ENCODE peak calls at places on chromosomes 2 and 18, in eight cellular contexts. One of them, this sample, is unnamed.

GRCh38 chr2:40041983-40042382 is 262.9 kb upstream of the THUMPD2 start:
- DNase-seq in CD8-positive, alpha-beta memory T cell: no peak
- DNase-seq in naive thymus-derived CD8-positive, alpha-beta T cell: no peak
- DNase-seq in fibroblast of the conjunctiva: peak
- DNase-seq in fibroblast of the aortic adventitia: peak
- DNase-seq in activated B cell treated with CpG ODN at 0.5 μM for 24 hours: no peak
- DNase-seq in HCT116: no peak
- DNase-seq in CD4-positive, alpha-beta T cell: no peak
- DNase-seq in this sample: peak

GRCh38 chr18:63322908-63323634 is 3.5 kb upstream of the BCL2 start:
- DNase-seq in CD8-positive, alpha-beta memory T cell: peak
- DNase-seq in naive thymus-derived CD8-positive, alpha-beta T cell: peak
- DNase-seq in fibroblast of the conjunctiva: peak
- DNase-seq in fibroblast of the aortic adventitia: peak
- DNase-seq in activated B cell treated with CpG ODN at 0.5 μM for 24 hours: no peak
- DNase-seq in HCT116: peak
- DNase-seq in CD4-positive, alpha-beta T cell: peak
- DNase-seq in this sample: peak

GRCh38 chr18:58929206-58929605 is 64.5 kb downstream of the ZNF532 start:
- DNase-seq in CD8-positive, alpha-beta memory T cell: no peak
- DNase-seq in naive thymus-derived CD8-positive, alpha-beta T cell: no peak
- DNase-seq in fibroblast of the conjunctiva: no peak
- DNase-seq in fibroblast of the aortic adventitia: no peak
- DNase-seq in activated B cell treated with CpG ODN at 0.5 μM for 24 hours: no peak
- DNase-seq in HCT116: no peak
- DNase-seq in CD4-positive, alpha-beta T cell: no peak
- DNase-seq in this sample: no peak

GRCh38 chr2:196758474-196759377 is 40.8 kb downstream of the GTF3C3 start:
- DNase-seq in CD8-positive, alpha-beta memory T cell: no peak
- DNase-seq in naive thymus-derived CD8-positive, alpha-beta T cell: no peak
- DNase-seq in fibroblast of the conjunctiva: peak
- DNase-seq in fibroblast of the aortic adventitia: peak
- DNase-seq in activated B cell treated with CpG ODN at 0.5 μM for 24 hours: no peak
- DNase-seq in HCT116: no peak
- DNase-seq in CD4-positive, alpha-beta T cell: no peak
- DNase-seq in this sample: peak

GRCh38 chr2:205321240-205321639 is 361.1 kb upstream of the NRP2 start:
- DNase-seq in CD8-positive, alpha-beta memory T cell: no peak
- DNase-seq in naive thymus-derived CD8-positive, alpha-beta T cell: no peak
- DNase-seq in fibroblast of the conjunctiva: no peak
- DNase-seq in fibroblast of the aortic adventitia: peak
- DNase-seq in activated B cell treated with CpG ODN at 0.5 μM for 24 hours: no peak
- DNase-seq in HCT116: no peak
- DNase-seq in CD4-positive, alpha-beta T cell: no peak
- DNase-seq in this sample: peak

GRCh38 chr2:133819906-133820305 is 251.6 kb upstream of the NCKAP5 start:
- DNase-seq in CD8-positive, alpha-beta memory T cell: no peak
- DNase-seq in naive thymus-derived CD8-positive, alpha-beta T cell: no peak
- DNase-seq in fibroblast of the conjunctiva: no peak
- DNase-seq in fibroblast of the aortic adventitia: peak
- DNase-seq in activated B cell treated with CpG ODN at 0.5 μM for 24 hours: no peak
- DNase-seq in HCT116: no peak
- DNase-seq in CD4-positive, alpha-beta T cell: no peak
- DNase-seq in this sample: no peak

GRCh38 chr2:147715807-147716206 is 129.0 kb upstream of the ACVR2A start:
- DNase-seq in CD8-positive, alpha-beta memory T cell: no peak
- DNase-seq in naive thymus-derived CD8-positive, alpha-beta T cell: no peak
- DNase-seq in fibroblast of the conjunctiva: no peak
- DNase-seq in fibroblast of the aortic adventitia: peak
- DNase-seq in activated B cell treated with CpG ODN at 0.5 μM for 24 hours: no peak
- DNase-seq in HCT116: no peak
- DNase-seq in CD4-positive, alpha-beta T cell: no peak
- DNase-seq in this sample: peak

GRCh38 chr2:218387369-218388194 is 5.5 kb downstream of the SLC11A1 start:
- DNase-seq in CD8-positive, alpha-beta memory T cell: no peak
- DNase-seq in naive thymus-derived CD8-positive, alpha-beta T cell: no peak
- DNase-seq in fibroblast of the conjunctiva: no peak
- DNase-seq in fibroblast of the aortic adventitia: peak
- DNase-seq in activated B cell treated with CpG ODN at 0.5 μM for 24 hours: no peak
- DNase-seq in HCT116: no peak
- DNase-seq in CD4-positive, alpha-beta T cell: no peak
- DNase-seq in this sample: peak

GRCh38 chr18:23493654-23494053 is 9.7 kb upstream of the RMC1 start:
- DNase-seq in CD8-positive, alpha-beta memory T cell: no peak
- DNase-seq in naive thymus-derived CD8-positive, alpha-beta T cell: no peak
- DNase-seq in fibroblast of the conjunctiva: no peak
- DNase-seq in fibroblast of the aortic adventitia: no peak
- DNase-seq in activated B cell treated with CpG ODN at 0.5 μM for 24 hours: no peak
- DNase-seq in HCT116: no peak
- DNase-seq in CD4-positive, alpha-beta T cell: no peak
- DNase-seq in this sample: no peak

GRCh38 chr2:17830053-17831034 is 14.1 kb downstream of the MSGN1 start:
- DNase-seq in CD8-positive, alpha-beta memory T cell: no peak
- DNase-seq in naive thymus-derived CD8-positive, alpha-beta T cell: no peak
- DNase-seq in fibroblast of the conjunctiva: peak
- DNase-seq in fibroblast of the aortic adventitia: peak
- DNase-seq in activated B cell treated with CpG ODN at 0.5 μM for 24 hours: peak
- DNase-seq in HCT116: peak
- DNase-seq in CD4-positive, alpha-beta T cell: peak
- DNase-seq in this sample: peak

GRCh38 chr2:7014201-7014640 is 97.0 kb downstream of the RNF144A start:
- DNase-seq in CD8-positive, alpha-beta memory T cell: peak
- DNase-seq in naive thymus-derived CD8-positive, alpha-beta T cell: no peak
- DNase-seq in fibroblast of the conjunctiva: no peak
- DNase-seq in fibroblast of the aortic adventitia: peak
- DNase-seq in activated B cell treated with CpG ODN at 0.5 μM for 24 hours: no peak
- DNase-seq in HCT116: peak
- DNase-seq in CD4-positive, alpha-beta T cell: peak
- DNase-seq in this sample: peak

GRCh38 chr2:205800804-205801203 is 118.5 kb downstream of the NRP2 start:
- DNase-seq in CD8-positive, alpha-beta memory T cell: no peak
- DNase-seq in naive thymus-derived CD8-positive, alpha-beta T cell: no peak
- DNase-seq in fibroblast of the conjunctiva: peak
- DNase-seq in fibroblast of the aortic adventitia: peak
- DNase-seq in activated B cell treated with CpG ODN at 0.5 μM for 24 hours: no peak
- DNase-seq in HCT116: no peak
- DNase-seq in CD4-positive, alpha-beta T cell: no peak
- DNase-seq in this sample: peak

GRCh38 chr18:55179460-55180195 is 220.4 kb upstream of the CCDC68 start:
- DNase-seq in CD8-positive, alpha-beta memory T cell: no peak
- DNase-seq in naive thymus-derived CD8-positive, alpha-beta T cell: no peak
- DNase-seq in fibroblast of the conjunctiva: peak
- DNase-seq in fibroblast of the aortic adventitia: peak
- DNase-seq in activated B cell treated with CpG ODN at 0.5 μM for 24 hours: no peak
- DNase-seq in HCT116: no peak
- DNase-seq in CD4-positive, alpha-beta T cell: no peak
- DNase-seq in this sample: peak

GRCh38 chr2:3611136-3611535 is 16.2 kb downstream of the COLEC11 start:
- DNase-seq in CD8-positive, alpha-beta memory T cell: no peak
- DNase-seq in naive thymus-derived CD8-positive, alpha-beta T cell: no peak
- DNase-seq in fibroblast of the conjunctiva: no peak
- DNase-seq in fibroblast of the aortic adventitia: no peak
- DNase-seq in activated B cell treated with CpG ODN at 0.5 μM for 24 hours: no peak
- DNase-seq in HCT116: no peak
- DNase-seq in CD4-positive, alpha-beta T cell: no peak
- DNase-seq in this sample: no peak

GRCh38 chr2:237591379-237591881 is 896 bp upstream of the RAB17 start:
- DNase-seq in CD8-positive, alpha-beta memory T cell: no peak
- DNase-seq in naive thymus-derived CD8-positive, alpha-beta T cell: no peak
- DNase-seq in fibroblast of the conjunctiva: no peak
- DNase-seq in fibroblast of the aortic adventitia: no peak
- DNase-seq in activated B cell treated with CpG ODN at 0.5 μM for 24 hours: no peak
- DNase-seq in HCT116: peak
- DNase-seq in CD4-positive, alpha-beta T cell: no peak
- DNase-seq in this sample: no peak

GRCh38 chr2:238914648-238915015 is 66.7 kb downstream of the TWIST2 start:
- DNase-seq in CD8-positive, alpha-beta memory T cell: no peak
- DNase-seq in naive thymus-derived CD8-positive, alpha-beta T cell: no peak
- DNase-seq in fibroblast of the conjunctiva: no peak
- DNase-seq in fibroblast of the aortic adventitia: peak
- DNase-seq in activated B cell treated with CpG ODN at 0.5 μM for 24 hours: no peak
- DNase-seq in HCT116: no peak
- DNase-seq in CD4-positive, alpha-beta T cell: no peak
- DNase-seq in this sample: peak

GRCh38 chr2:127146071-127146725 is 39.2 kb upstream of the BIN1 start:
- DNase-seq in CD8-positive, alpha-beta memory T cell: no peak
- DNase-seq in naive thymus-derived CD8-positive, alpha-beta T cell: no peak
- DNase-seq in fibroblast of the conjunctiva: no peak
- DNase-seq in fibroblast of the aortic adventitia: no peak
- DNase-seq in activated B cell treated with CpG ODN at 0.5 μM for 24 hours: no peak
- DNase-seq in HCT116: no peak
- DNase-seq in CD4-positive, alpha-beta T cell: no peak
- DNase-seq in this sample: no peak

GRCh38 chr2:70947556-70948184 is 12.0 kb downstream of the ATP6V1B1 start:
- DNase-seq in CD8-positive, alpha-beta memory T cell: no peak
- DNase-seq in naive thymus-derived CD8-positive, alpha-beta T cell: no peak
- DNase-seq in fibroblast of the conjunctiva: no peak
- DNase-seq in fibroblast of the aortic adventitia: peak
- DNase-seq in activated B cell treated with CpG ODN at 0.5 μM for 24 hours: no peak
- DNase-seq in HCT116: peak
- DNase-seq in CD4-positive, alpha-beta T cell: no peak
- DNase-seq in this sample: peak

GRCh38 chr18:36419913-36420531 is 122.5 kb downstream of the FHOD3 start:
- DNase-seq in CD8-positive, alpha-beta memory T cell: no peak
- DNase-seq in naive thymus-derived CD8-positive, alpha-beta T cell: no peak
- DNase-seq in fibroblast of the conjunctiva: no peak
- DNase-seq in fibroblast of the aortic adventitia: peak
- DNase-seq in activated B cell treated with CpG ODN at 0.5 μM for 24 hours: no peak
- DNase-seq in HCT116: peak
- DNase-seq in CD4-positive, alpha-beta T cell: no peak
- DNase-seq in this sample: peak

GRCh38 chr2:176188969-176189665 is 649 bp downstream of the HOXD1 start:
- DNase-seq in CD8-positive, alpha-beta memory T cell: no peak
- DNase-seq in naive thymus-derived CD8-positive, alpha-beta T cell: no peak
- DNase-seq in fibroblast of the conjunctiva: no peak
- DNase-seq in fibroblast of the aortic adventitia: no peak
- DNase-seq in activated B cell treated with CpG ODN at 0.5 μM for 24 hours: no peak
- DNase-seq in HCT116: no peak
- DNase-seq in CD4-positive, alpha-beta T cell: no peak
- DNase-seq in this sample: no peak

GRCh38 chr2:239150125-239151011 is 250.5 kb downstream of the HDAC4 start:
- DNase-seq in CD8-positive, alpha-beta memory T cell: peak
- DNase-seq in naive thymus-derived CD8-positive, alpha-beta T cell: no peak
- DNase-seq in fibroblast of the conjunctiva: no peak
- DNase-seq in fibroblast of the aortic adventitia: no peak
- DNase-seq in activated B cell treated with CpG ODN at 0.5 μM for 24 hours: no peak
- DNase-seq in HCT116: no peak
- DNase-seq in CD4-positive, alpha-beta T cell: peak
- DNase-seq in this sample: no peak

GRCh38 chr2:181407171-181407570 is 50.0 kb upstream of the ITGA4 start:
- DNase-seq in CD8-positive, alpha-beta memory T cell: no peak
- DNase-seq in naive thymus-derived CD8-positive, alpha-beta T cell: no peak
- DNase-seq in fibroblast of the conjunctiva: no peak
- DNase-seq in fibroblast of the aortic adventitia: no peak
- DNase-seq in activated B cell treated with CpG ODN at 0.5 μM for 24 hours: no peak
- DNase-seq in HCT116: no peak
- DNase-seq in CD4-positive, alpha-beta T cell: no peak
- DNase-seq in this sample: peak

GRCh38 chr2:232976666-232977437 is 36.2 kb downstream of the NGEF start:
- DNase-seq in CD8-positive, alpha-beta memory T cell: no peak
- DNase-seq in naive thymus-derived CD8-positive, alpha-beta T cell: no peak
- DNase-seq in fibroblast of the conjunctiva: no peak
- DNase-seq in fibroblast of the aortic adventitia: no peak
- DNase-seq in activated B cell treated with CpG ODN at 0.5 μM for 24 hours: no peak
- DNase-seq in HCT116: no peak
- DNase-seq in CD4-positive, alpha-beta T cell: no peak
- DNase-seq in this sample: no peak

GRCh38 chr18:37299471-37300304 is 265.9 kb downstream of the CELF4 start:
- DNase-seq in CD8-positive, alpha-beta memory T cell: no peak
- DNase-seq in naive thymus-derived CD8-positive, alpha-beta T cell: no peak
- DNase-seq in fibroblast of the conjunctiva: peak
- DNase-seq in fibroblast of the aortic adventitia: peak
- DNase-seq in activated B cell treated with CpG ODN at 0.5 μM for 24 hours: no peak
- DNase-seq in HCT116: peak
- DNase-seq in CD4-positive, alpha-beta T cell: no peak
- DNase-seq in this sample: peak

GRCh38 chr2:23426284-23426905 is 41.4 kb downstream of the KLHL29 start:
- DNase-seq in CD8-positive, alpha-beta memory T cell: no peak
- DNase-seq in naive thymus-derived CD8-positive, alpha-beta T cell: no peak
- DNase-seq in fibroblast of the conjunctiva: peak
- DNase-seq in fibroblast of the aortic adventitia: peak
- DNase-seq in activated B cell treated with CpG ODN at 0.5 μM for 24 hours: no peak
- DNase-seq in HCT116: no peak
- DNase-seq in CD4-positive, alpha-beta T cell: no peak
- DNase-seq in this sample: peak

GRCh38 chr2:53353372-53354111 is 414.1 kb upstream of the CHAC2 start:
- DNase-seq in CD8-positive, alpha-beta memory T cell: no peak
- DNase-seq in naive thymus-derived CD8-positive, alpha-beta T cell: no peak
- DNase-seq in fibroblast of the conjunctiva: no peak
- DNase-seq in fibroblast of the aortic adventitia: peak
- DNase-seq in activated B cell treated with CpG ODN at 0.5 μM for 24 hours: no peak
- DNase-seq in HCT116: peak
- DNase-seq in CD4-positive, alpha-beta T cell: no peak
- DNase-seq in this sample: peak

GRCh38 chr18:11149441-11150270 is at the start of gene PIEZO2:
- DNase-seq in CD8-positive, alpha-beta memory T cell: no peak
- DNase-seq in naive thymus-derived CD8-positive, alpha-beta T cell: no peak
- DNase-seq in fibroblast of the conjunctiva: no peak
- DNase-seq in fibroblast of the aortic adventitia: peak
- DNase-seq in activated B cell treated with CpG ODN at 0.5 μM for 24 hours: no peak
- DNase-seq in HCT116: no peak
- DNase-seq in CD4-positive, alpha-beta T cell: no peak
- DNase-seq in this sample: peak

GRCh38 chr2:41142463-41142862 is 690.6 kb upstream of the SLC8A1 start:
- DNase-seq in CD8-positive, alpha-beta memory T cell: no peak
- DNase-seq in naive thymus-derived CD8-positive, alpha-beta T cell: no peak
- DNase-seq in fibroblast of the conjunctiva: no peak
- DNase-seq in fibroblast of the aortic adventitia: no peak
- DNase-seq in activated B cell treated with CpG ODN at 0.5 μM for 24 hours: no peak
- DNase-seq in HCT116: no peak
- DNase-seq in CD4-positive, alpha-beta T cell: no peak
- DNase-seq in this sample: no peak

GRCh38 chr2:116980354-116980753 is 834.1 kb upstream of the DDX18 start:
- DNase-seq in CD8-positive, alpha-beta memory T cell: no peak
- DNase-seq in naive thymus-derived CD8-positive, alpha-beta T cell: no peak
- DNase-seq in fibroblast of the conjunctiva: no peak
- DNase-seq in fibroblast of the aortic adventitia: no peak
- DNase-seq in activated B cell treated with CpG ODN at 0.5 μM for 24 hours: no peak
- DNase-seq in HCT116: no peak
- DNase-seq in CD4-positive, alpha-beta T cell: no peak
- DNase-seq in this sample: no peak

GRCh38 chr18:2914844-2915243 is 68.0 kb downstream of the EMILIN2 start:
- DNase-seq in CD8-positive, alpha-beta memory T cell: no peak
- DNase-seq in naive thymus-derived CD8-positive, alpha-beta T cell: no peak
- DNase-seq in fibroblast of the conjunctiva: no peak
- DNase-seq in fibroblast of the aortic adventitia: no peak
- DNase-seq in activated B cell treated with CpG ODN at 0.5 μM for 24 hours: no peak
- DNase-seq in HCT116: no peak
- DNase-seq in CD4-positive, alpha-beta T cell: no peak
- DNase-seq in this sample: peak

GRCh38 chr2:133568172-133568571 is at the start of gene NCKAP5:
- DNase-seq in CD8-positive, alpha-beta memory T cell: no peak
- DNase-seq in naive thymus-derived CD8-positive, alpha-beta T cell: no peak
- DNase-seq in fibroblast of the conjunctiva: peak
- DNase-seq in fibroblast of the aortic adventitia: peak
- DNase-seq in activated B cell treated with CpG ODN at 0.5 μM for 24 hours: no peak
- DNase-seq in HCT116: no peak
- DNase-seq in CD4-positive, alpha-beta T cell: no peak
- DNase-seq in this sample: peak

GRCh38 chr2:67082813-67083212 is 314.3 kb upstream of the ETAA1 start:
- DNase-seq in CD8-positive, alpha-beta memory T cell: no peak
- DNase-seq in naive thymus-derived CD8-positive, alpha-beta T cell: no peak
- DNase-seq in fibroblast of the conjunctiva: no peak
- DNase-seq in fibroblast of the aortic adventitia: no peak
- DNase-seq in activated B cell treated with CpG ODN at 0.5 μM for 24 hours: no peak
- DNase-seq in HCT116: no peak
- DNase-seq in CD4-positive, alpha-beta T cell: no peak
- DNase-seq in this sample: no peak

GRCh38 chr2:189142893-189143759 is 36.4 kb downstream of the COL5A2 start:
- DNase-seq in CD8-positive, alpha-beta memory T cell: peak
- DNase-seq in naive thymus-derived CD8-positive, alpha-beta T cell: no peak
- DNase-seq in fibroblast of the conjunctiva: no peak
- DNase-seq in fibroblast of the aortic adventitia: peak
- DNase-seq in activated B cell treated with CpG ODN at 0.5 μM for 24 hours: no peak
- DNase-seq in HCT116: peak
- DNase-seq in CD4-positive, alpha-beta T cell: peak
- DNase-seq in this sample: peak

GRCh38 chr2:148358375-148358774 is 286.2 kb upstream of the EPC2 start:
- DNase-seq in CD8-positive, alpha-beta memory T cell: no peak
- DNase-seq in naive thymus-derived CD8-positive, alpha-beta T cell: no peak
- DNase-seq in fibroblast of the conjunctiva: no peak
- DNase-seq in fibroblast of the aortic adventitia: no peak
- DNase-seq in activated B cell treated with CpG ODN at 0.5 μM for 24 hours: no peak
- DNase-seq in HCT116: no peak
- DNase-seq in CD4-positive, alpha-beta T cell: no peak
- DNase-seq in this sample: no peak

This sample was measured in amniotic epithelial cell.